ENCODE peak calls at places on chromosomes 7 and 10, in eight cellular contexts. One of them, this sample, is unnamed. For H3K4me1, the result is how much of the 10 kb centered on the place peaks cover.

GRCh38 chr7:102042016-102042656 is 224.7 kb downstream of the CUX1 start:
- DNase-seq in esophagus squamous epithelium: no peak
- DNase-seq in upper lobe of right lung: peak
- DNase-seq in fibroblast of lung: peak
- DNase-seq in left ventricle myocardium inferior: no peak
- DNase-seq in heart left ventricle: no peak
- DNase-seq in neural progenitor cell: no peak
- DNase-seq in psoas muscle: no peak
- DNase-seq in this sample: no peak

GRCh38 chr10:82289945-82290344 is 415.0 kb downstream of the NRG3 start:
- DNase-seq in psoas muscle: no peak
- DNase-seq in heart left ventricle: no peak
- DNase-seq in fibroblast of lung: no peak
- DNase-seq in upper lobe of right lung: no peak
- DNase-seq in esophagus squamous epithelium: no peak
- DNase-seq in neural progenitor cell: no peak
- DNase-seq in left ventricle myocardium inferior: no peak
- DNase-seq in this sample: no peak

GRCh38 chr10:78977761-78978305 is 90.9 kb upstream of the ZMIZ1 start:
- DNase-seq in esophagus squamous epithelium: no peak
- DNase-seq in heart left ventricle: peak
- DNase-seq in upper lobe of right lung: peak
- DNase-seq in fibroblast of lung: peak
- DNase-seq in left ventricle myocardium inferior: no peak
- DNase-seq in psoas muscle: peak
- DNase-seq in neural progenitor cell: no peak
- DNase-seq in this sample: peak

GRCh38 chr10:98361131-98361633 is 53.8 kb downstream of the PYROXD2 start:
- DNase-seq in fibroblast of lung: peak
- DNase-seq in left ventricle myocardium inferior: peak
- DNase-seq in psoas muscle: peak
- DNase-seq in upper lobe of right lung: peak
- DNase-seq in esophagus squamous epithelium: peak
- DNase-seq in neural progenitor cell: peak
- DNase-seq in heart left ventricle: peak
- DNase-seq in this sample: peak

GRCh38 chr10:20672724-20673123 is 224.4 kb downstream of the NEBL start:
- DNase-seq in psoas muscle: no peak
- DNase-seq in neural progenitor cell: no peak
- DNase-seq in left ventricle myocardium inferior: no peak
- DNase-seq in esophagus squamous epithelium: no peak
- DNase-seq in upper lobe of right lung: no peak
- DNase-seq in fibroblast of lung: no peak
- DNase-seq in heart left ventricle: peak
- DNase-seq in this sample: no peak

GRCh38 chr7:117837841-117838240 is 35.4 kb downstream of the CTTNBP2 start:
- DNase-seq in psoas muscle: no peak
- DNase-seq in left ventricle myocardium inferior: no peak
- DNase-seq in fibroblast of lung: no peak
- DNase-seq in esophagus squamous epithelium: no peak
- DNase-seq in upper lobe of right lung: no peak
- DNase-seq in neural progenitor cell: no peak
- DNase-seq in heart left ventricle: no peak
- DNase-seq in this sample: no peak

GRCh38 chr10:101067356-101068083 is 5.7 kb downstream of the KAZALD1 start:
- DNase-seq in left ventricle myocardium inferior: peak
- DNase-seq in neural progenitor cell: peak
- DNase-seq in upper lobe of right lung: peak
- DNase-seq in psoas muscle: peak
- DNase-seq in esophagus squamous epithelium: no peak
- DNase-seq in heart left ventricle: peak
- DNase-seq in fibroblast of lung: peak
- DNase-seq in this sample: peak

GRCh38 chr7:93147358-93147757 is 827 bp downstream of the SAMD9L start:
- DNase-seq in left ventricle myocardium inferior: peak
- DNase-seq in fibroblast of lung: peak
- DNase-seq in heart left ventricle: peak
- DNase-seq in neural progenitor cell: no peak
- DNase-seq in upper lobe of right lung: no peak
- DNase-seq in psoas muscle: no peak
- DNase-seq in esophagus squamous epithelium: no peak
- DNase-seq in this sample: peak

GRCh38 chr7:151060416-151061234 is 1.2 kb downstream of the SLC4A2 start:
- DNase-seq in upper lobe of right lung: peak
- DNase-seq in esophagus squamous epithelium: no peak
- DNase-seq in neural progenitor cell: peak
- DNase-seq in heart left ventricle: peak
- DNase-seq in psoas muscle: no peak
- DNase-seq in fibroblast of lung: peak
- DNase-seq in left ventricle myocardium inferior: no peak
- DNase-seq in this sample: peak

GRCh38 chr7:74627699-74628411 is 29.7 kb upstream of the GTF2I start:
- DNase-seq in fibroblast of lung: peak
- DNase-seq in psoas muscle: peak
- DNase-seq in left ventricle myocardium inferior: no peak
- DNase-seq in neural progenitor cell: peak
- DNase-seq in heart left ventricle: peak
- DNase-seq in upper lobe of right lung: peak
- DNase-seq in esophagus squamous epithelium: no peak
- DNase-seq in this sample: peak

GRCh38 chr10:1057106-1057657 is 997 bp downstream of the WDR37 start:
- DNase-seq in upper lobe of right lung: no peak
- DNase-seq in neural progenitor cell: peak
- DNase-seq in fibroblast of lung: no peak
- DNase-seq in esophagus squamous epithelium: no peak
- DNase-seq in heart left ventricle: no peak
- DNase-seq in psoas muscle: no peak
- DNase-seq in left ventricle myocardium inferior: peak
- DNase-seq in this sample: no peak

GRCh38 chr10:72085864-72086465 is 2.4 kb downstream of the SPOCK2 start:
- DNase-seq in esophagus squamous epithelium: no peak
- DNase-seq in left ventricle myocardium inferior: no peak
- DNase-seq in upper lobe of right lung: no peak
- DNase-seq in neural progenitor cell: no peak
- DNase-seq in psoas muscle: no peak
- DNase-seq in heart left ventricle: no peak
- DNase-seq in fibroblast of lung: no peak
- DNase-seq in this sample: no peak

GRCh38 chr7:22443370-22444180 is 56.4 kb downstream of the STEAP1B start:
- DNase-seq in upper lobe of right lung: no peak
- DNase-seq in neural progenitor cell: no peak
- DNase-seq in fibroblast of lung: peak
- DNase-seq in left ventricle myocardium inferior: no peak
- DNase-seq in heart left ventricle: no peak
- DNase-seq in psoas muscle: no peak
- DNase-seq in esophagus squamous epithelium: no peak
- DNase-seq in this sample: no peak

GRCh38 chr10:29634764-29635625 is at the start of gene SVIL:
- DNase-seq in left ventricle myocardium inferior: peak
- DNase-seq in neural progenitor cell: peak
- DNase-seq in fibroblast of lung: peak
- DNase-seq in psoas muscle: peak
- DNase-seq in esophagus squamous epithelium: no peak
- DNase-seq in heart left ventricle: peak
- DNase-seq in upper lobe of right lung: peak
- DNase-seq in this sample: peak

GRCh38 chr7:144386741-144387140 is 16.8 kb downstream of the NOBOX start:
- DNase-seq in left ventricle myocardium inferior: no peak
- DNase-seq in heart left ventricle: no peak
- DNase-seq in neural progenitor cell: no peak
- DNase-seq in upper lobe of right lung: no peak
- DNase-seq in fibroblast of lung: peak
- DNase-seq in esophagus squamous epithelium: no peak
- DNase-seq in psoas muscle: no peak
- DNase-seq in this sample: no peak

GRCh38 chr10:103145860-103146466 is 47.1 kb downstream of the NT5C2 start:
- DNase-seq in psoas muscle: peak
- DNase-seq in left ventricle myocardium inferior: peak
- DNase-seq in heart left ventricle: peak
- DNase-seq in esophagus squamous epithelium: no peak
- DNase-seq in neural progenitor cell: no peak
- DNase-seq in upper lobe of right lung: no peak
- DNase-seq in fibroblast of lung: peak
- DNase-seq in this sample: peak

GRCh38 chr10:113292086-113292485 is 260.8 kb upstream of the HABP2 start:
- DNase-seq in left ventricle myocardium inferior: no peak
- DNase-seq in heart left ventricle: no peak
- DNase-seq in esophagus squamous epithelium: no peak
- DNase-seq in upper lobe of right lung: no peak
- DNase-seq in fibroblast of lung: no peak
- DNase-seq in neural progenitor cell: no peak
- DNase-seq in psoas muscle: no peak
- DNase-seq in this sample: no peak

GRCh38 chr10:132270256-132270655 is 37.5 kb downstream of the STK32C start:
- DNase-seq in left ventricle myocardium inferior: no peak
- DNase-seq in fibroblast of lung: no peak
- DNase-seq in esophagus squamous epithelium: no peak
- DNase-seq in neural progenitor cell: no peak
- DNase-seq in heart left ventricle: no peak
- DNase-seq in psoas muscle: peak
- DNase-seq in upper lobe of right lung: no peak
- DNase-seq in this sample: no peak

GRCh38 chr7:105339404-105340316 is 49.1 kb downstream of the SRPK2 start:
- DNase-seq in heart left ventricle: peak
- DNase-seq in psoas muscle: peak
- DNase-seq in fibroblast of lung: no peak
- DNase-seq in neural progenitor cell: no peak
- DNase-seq in upper lobe of right lung: no peak
- DNase-seq in left ventricle myocardium inferior: no peak
- DNase-seq in esophagus squamous epithelium: no peak
- DNase-seq in this sample: no peak

GRCh38 chr7:106061301-106061979 is 50.7 kb downstream of the SYPL1 start:
- DNase-seq in fibroblast of lung: no peak
- DNase-seq in esophagus squamous epithelium: no peak
- DNase-seq in heart left ventricle: no peak
- DNase-seq in left ventricle myocardium inferior: no peak
- DNase-seq in upper lobe of right lung: no peak
- DNase-seq in psoas muscle: no peak
- DNase-seq in neural progenitor cell: no peak
- DNase-seq in this sample: no peak

GRCh38 chr7:44882899-44883298 is 2.4 kb downstream of the PURB start:
- DNase-seq in neural progenitor cell: no peak
- DNase-seq in heart left ventricle: no peak
- DNase-seq in left ventricle myocardium inferior: no peak
- DNase-seq in fibroblast of lung: peak
- DNase-seq in upper lobe of right lung: no peak
- DNase-seq in psoas muscle: no peak
- DNase-seq in esophagus squamous epithelium: no peak
- DNase-seq in this sample: no peak
- H3K4me1 ChIP-seq in neural progenitor cell: under half
- H3K4me1 ChIP-seq in heart left ventricle: half or more
- H3K4me1 ChIP-seq in left ventricle myocardium inferior: half or more
- H3K4me1 ChIP-seq in fibroblast of lung: under half
- H3K4me1 ChIP-seq in upper lobe of right lung: half or more
- H3K4me1 ChIP-seq in psoas muscle: half or more
- H3K4me1 ChIP-seq in esophagus squamous epithelium: under half
- H3K4me1 ChIP-seq in this sample: under half

DNA sequence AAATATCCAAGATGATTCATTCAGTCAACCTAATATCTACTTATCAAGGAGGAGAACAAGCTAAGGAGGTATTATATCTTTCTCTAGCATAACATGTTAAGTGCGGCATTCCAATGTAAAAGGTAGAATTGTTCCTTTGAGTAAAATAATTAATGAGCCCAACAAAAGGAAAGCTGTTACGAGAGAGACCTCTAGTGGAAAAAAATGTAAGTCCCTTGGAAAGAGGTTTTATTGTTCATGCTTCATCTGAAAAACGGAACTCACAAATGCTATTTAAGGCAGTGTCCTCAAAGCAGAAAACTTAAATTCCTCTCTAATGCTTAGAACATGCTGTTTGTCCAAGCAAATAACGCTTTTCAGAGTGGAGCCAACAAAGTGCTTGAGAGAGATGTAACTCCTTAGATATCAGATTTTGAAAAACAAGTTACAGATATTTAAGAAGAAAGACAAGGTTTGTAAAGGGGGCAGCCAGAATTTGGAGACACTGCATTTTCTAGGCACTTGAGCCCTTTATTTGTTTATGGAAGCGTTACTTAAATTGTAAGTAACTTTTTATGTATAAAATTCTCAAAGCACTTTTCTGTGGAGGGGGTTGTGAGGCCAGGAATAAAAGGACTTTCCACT is 119.9 kb downstream of the TFEC start:
- DNase-seq in left ventricle myocardium inferior: no peak
- DNase-seq in psoas muscle: no peak
- DNase-seq in upper lobe of right lung: no peak
- DNase-seq in neural progenitor cell: peak
- DNase-seq in esophagus squamous epithelium: no peak
- DNase-seq in fibroblast of lung: peak
- DNase-seq in heart left ventricle: no peak
- DNase-seq in this sample: no peak
- TF ChIP-seq CTCF in left ventricle myocardium inferior: peak
- TF ChIP-seq CTCF in psoas muscle: peak
- TF ChIP-seq CTCF in upper lobe of right lung: peak
- TF ChIP-seq CTCF in neural progenitor cell: peak
- TF ChIP-seq CTCF in esophagus squamous epithelium: peak
- TF ChIP-seq CTCF in fibroblast of lung: peak
- TF ChIP-seq CTCF in heart left ventricle: peak
- TF ChIP-seq CTCF in this sample: peak

GRCh38 chr10:85642082-85642420 is 724.5 kb downstream of the GRID1 start:
- DNase-seq in upper lobe of right lung: no peak
- DNase-seq in heart left ventricle: no peak
- DNase-seq in left ventricle myocardium inferior: no peak
- DNase-seq in psoas muscle: no peak
- DNase-seq in neural progenitor cell: no peak
- DNase-seq in fibroblast of lung: peak
- DNase-seq in esophagus squamous epithelium: no peak
- DNase-seq in this sample: no peak
- H3K4me1 ChIP-seq in upper lobe of right lung: under half
- H3K4me1 ChIP-seq in heart left ventricle: under half
- H3K4me1 ChIP-seq in left ventricle myocardium inferior: under half
- H3K4me1 ChIP-seq in psoas muscle: under half
- H3K4me1 ChIP-seq in neural progenitor cell: under half
- H3K4me1 ChIP-seq in fibroblast of lung: under half
- H3K4me1 ChIP-seq in esophagus squamous epithelium: under half
- H3K4me1 ChIP-seq in this sample: under half

GRCh38 chr10:102119417-102120141 is 589 bp downstream of the LDB1 start:
- DNase-seq in upper lobe of right lung: peak
- DNase-seq in left ventricle myocardium inferior: peak
- DNase-seq in psoas muscle: peak
- DNase-seq in fibroblast of lung: peak
- DNase-seq in esophagus squamous epithelium: no peak
- DNase-seq in heart left ventricle: peak
- DNase-seq in neural progenitor cell: peak
- DNase-seq in this sample: peak

GRCh38 chr10:102121739-102122372 is 1.7 kb upstream of the LDB1 start:
- DNase-seq in esophagus squamous epithelium: no peak
- DNase-seq in left ventricle myocardium inferior: no peak
- DNase-seq in neural progenitor cell: peak
- DNase-seq in fibroblast of lung: peak
- DNase-seq in psoas muscle: no peak
- DNase-seq in heart left ventricle: peak
- DNase-seq in upper lobe of right lung: no peak
- DNase-seq in this sample: peak

GRCh38 chr10:102118867-102119266 is 1.3 kb downstream of the LDB1 start:
- DNase-seq in left ventricle myocardium inferior: no peak
- DNase-seq in fibroblast of lung: peak
- DNase-seq in psoas muscle: no peak
- DNase-seq in heart left ventricle: peak
- DNase-seq in upper lobe of right lung: peak
- DNase-seq in esophagus squamous epithelium: no peak
- DNase-seq in neural progenitor cell: peak
- DNase-seq in this sample: peak

GRCh38 chr10:102120987-102121738 is 995 bp upstream of the LDB1 start:
- DNase-seq in upper lobe of right lung: peak
- DNase-seq in esophagus squamous epithelium: no peak
- DNase-seq in heart left ventricle: peak
- DNase-seq in psoas muscle: peak
- DNase-seq in neural progenitor cell: peak
- DNase-seq in fibroblast of lung: peak
- DNase-seq in left ventricle myocardium inferior: peak
- DNase-seq in this sample: peak

GRCh38 chr10:102120142-102120986 is at the start of gene LDB1:
- DNase-seq in upper lobe of right lung: peak
- DNase-seq in psoas muscle: peak
- DNase-seq in esophagus squamous epithelium: no peak
- DNase-seq in heart left ventricle: peak
- DNase-seq in fibroblast of lung: peak
- DNase-seq in neural progenitor cell: peak
- DNase-seq in left ventricle myocardium inferior: peak
- DNase-seq in this sample: peak
- TF ChIP-seq CTCF in upper lobe of right lung: peak
- TF ChIP-seq CTCF in psoas muscle: peak
- TF ChIP-seq CTCF in esophagus squamous epithelium: no peak
- TF ChIP-seq CTCF in heart left ventricle: no peak
- TF ChIP-seq CTCF in fibroblast of lung: no peak
- TF ChIP-seq CTCF in neural progenitor cell: no peak
- TF ChIP-seq CTCF in left ventricle myocardium inferior: peak
- TF ChIP-seq CTCF in this sample: no peak

This sample was measured in thyroid gland.